ENCODE peak calls at places on chromosomes 2 and 18, in seven cellular contexts. Q is neuronal stem cell, C is H1, A is trophoblast cell, S is H9, M is IMR-90, I is mesenchymal stem cell. J is an unnamed sample.
A peak's percentile ranks its signal among the peaks of the same experiment; 100 is the strongest.

GRCh38 chr18:5891361-5892215 is 3.7 kb downstream of the TMEM200C start:
- DNase-seq in S (peak; percentile 43), M (no peak), Q (no peak), C (no peak), A (no peak), I (no peak), J (no peak)

GRCh38 chr2:62383843-62384242 is 122.2 kb downstream of the TMEM17 start:
- DNase-seq in Q (no peak), S (no peak), M (peak; percentile 20), C (no peak), I (no peak), A (peak; percentile 4), J (no peak)

GRCh38 chr2:5070257-5070656 is 621.9 kb upstream of the SOX11 start:
- DNase-seq in S (no peak), I (no peak), C (no peak), Q (no peak), A (peak; percentile 58), M (no peak), J (peak; percentile 78)

GRCh38 chr2:215439404-215439803 is 3.5 kb upstream of the FN1 start:
- DNase-seq in I (no peak), M (no peak), S (no peak), C (no peak), A (peak; percentile 33), Q (no peak), J (no peak)

GRCh38 chr2:165572155-165572554 is 102.7 kb downstream of the CSRNP3 start:
- DNase-seq in C (no peak), Q (no peak), M (no peak), S (no peak), A (no peak), I (no peak), J (no peak)

GRCh38 chr2:172811027-172811426 is 75.4 kb downstream of the RAPGEF4 start:
- DNase-seq in M (peak; percentile 43), C (no peak), I (no peak), A (no peak), Q (no peak), S (no peak), J (no peak)

GRCh38 chr2:37523861-37524362 is 147.5 kb downstream of the CDC42EP3 start:
- DNase-seq in M (peak; percentile 82), A (no peak), C (no peak), Q (no peak), I (peak; percentile 69), S (no peak), J (no peak)

GRCh38 chr2:44716131-44716530 is 225.4 kb upstream of the SIX3 start:
- DNase-seq in Q (no peak), A (no peak), I (no peak), C (no peak), S (no peak), M (no peak), J (no peak)

GRCh38 chr2:165624139-165624803 is 154.8 kb downstream of the CSRNP3 start:
- DNase-seq in A (no peak), M (no peak), Q (no peak), I (no peak), S (no peak), C (no peak), J (no peak)

GRCh38 chr2:164495491-164496223 is 125.6 kb downstream of the GRB14 start:
- DNase-seq in I (peak; percentile 65), A (peak; percentile 72), Q (peak; percentile 63), C (no peak), M (peak; percentile 43), S (no peak), J (peak; percentile 79)

GRCh38 chr18:39840406-39840805 is 2114.6 kb upstream of the PIK3C3 start:
- DNase-seq in I (peak; percentile 69), A (peak; percentile 90), S (no peak), M (peak; percentile 49), C (no peak), Q (no peak), J (no peak)

GRCh38 chr2:43047187-43047780 is 179.1 kb downstream of the ZFP36L2 start:
- DNase-seq in S (no peak), I (no peak), A (no peak), C (no peak), M (no peak), Q (no peak), J (no peak)

GRCh38 chr2:109528811-109529501 is 84.8 kb downstream of the SEPTIN10 start:
- DNase-seq in C (no peak), A (peak; percentile 93), M (no peak), S (peak; percentile 17), I (no peak), Q (no peak), J (no peak)

GRCh38 chr2:2574401-2575184 is 243.5 kb upstream of the MYT1L start:
- DNase-seq in I (no peak), Q (no peak), A (no peak), C (no peak), S (no peak), M (no peak), J (no peak)

GRCh38 chr2:33122726-33123125 is 176.0 kb downstream of the LTBP1 start:
- DNase-seq in C (no peak), Q (no peak), M (no peak), S (no peak), I (no peak), A (peak; percentile 24), J (no peak)

GRCh38 chr2:39902103-39902502 is 123.0 kb upstream of the THUMPD2 start:
- DNase-seq in Q (no peak), C (no peak), S (no peak), A (peak; percentile 1), M (peak; percentile 85), I (peak; percentile 64), J (no peak)

GRCh38 chr2:62774555-62775366 is 69.2 kb downstream of the EHBP1 start:
- DNase-seq in S (no peak), C (no peak), M (peak; percentile 63), Q (peak; percentile 21), A (peak; percentile 80), I (peak; percentile 65), J (peak; percentile 29)

GRCh38 chr18:65477450-65477849 is 273.4 kb upstream of the CDH7 start:
- DNase-seq in M (no peak), S (no peak), A (no peak), I (no peak), Q (no peak), C (no peak), J (no peak)

GRCh38 chr18:31617029-31617717 is 25.5 kb downstream of the TTR start:
- DNase-seq in S (no peak), M (no peak), Q (no peak), C (no peak), I (no peak), A (no peak), J (no peak)

GRCh38 chr18:78607221-78607620 is 372.4 kb upstream of the SALL3 start:
- DNase-seq in Q (no peak), M (no peak), S (peak; percentile 14), C (no peak), A (no peak), I (no peak), J (no peak)

DNA sequence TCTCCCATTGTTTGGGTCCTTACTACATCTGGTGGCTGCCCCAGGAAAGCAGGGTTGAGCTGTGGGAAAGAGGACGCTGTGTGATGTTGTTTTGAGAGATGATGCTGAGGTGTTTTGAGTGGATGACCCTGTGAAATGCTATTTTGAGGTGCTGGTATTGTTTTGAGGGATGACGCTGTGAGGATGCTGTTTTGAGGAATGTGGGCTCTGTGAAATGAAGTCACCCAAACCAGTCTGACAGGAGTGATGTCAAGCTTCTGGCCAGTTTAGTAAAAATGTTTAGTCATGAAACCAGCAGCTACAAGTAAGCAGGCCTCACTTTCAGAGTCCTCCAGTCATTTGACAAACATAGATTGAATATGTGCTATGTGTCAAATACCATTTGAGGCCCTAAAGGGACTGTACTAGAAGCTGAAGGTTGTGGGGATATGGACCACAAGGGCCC is 16.1 kb upstream of the PUM2 start:
- DNase-seq in I (no peak), Q (no peak), A (peak; percentile 67), M (peak; percentile 63), C (no peak), S (no peak), J (no peak)
- H3K4ac ChIP-seq in I (no peak overlapping the region), Q (no peak overlapping the region), A (no peak overlapping the region), M (no peak overlapping the region), C (no peak overlapping the region), S (no peak overlapping the region), J (no peak overlapping the region)

DNA sequence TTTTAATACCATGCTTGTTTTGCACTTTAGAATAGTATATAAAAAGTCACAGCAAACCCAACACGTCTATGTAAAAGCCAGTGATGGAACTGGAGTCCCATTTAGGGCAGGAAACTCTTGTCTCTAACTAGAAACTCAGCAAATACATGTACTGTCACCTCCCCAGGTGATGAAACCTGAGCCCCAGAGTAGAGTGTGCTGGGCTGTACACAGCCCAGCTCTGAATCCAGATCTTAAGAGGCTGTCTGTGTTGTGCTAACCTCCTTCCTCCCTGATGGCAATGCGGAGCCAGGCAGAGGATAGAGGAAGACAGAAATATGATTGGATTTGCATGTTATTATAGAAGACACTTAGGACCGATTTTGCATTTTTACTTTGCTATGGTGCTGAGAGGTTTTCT is 317.5 kb upstream of the TRIB2 start:
- DNase-seq in I (no peak), S (no peak), Q (no peak), M (no peak), C (no peak), A (no peak), J (no peak)
- H3K4ac ChIP-seq in I (peak overlapping the region; percentile 71), S (no peak overlapping the region), Q (no peak overlapping the region), M (no peak overlapping the region), C (no peak overlapping the region), A (no peak overlapping the region), J (no peak overlapping the region)

DNA sequence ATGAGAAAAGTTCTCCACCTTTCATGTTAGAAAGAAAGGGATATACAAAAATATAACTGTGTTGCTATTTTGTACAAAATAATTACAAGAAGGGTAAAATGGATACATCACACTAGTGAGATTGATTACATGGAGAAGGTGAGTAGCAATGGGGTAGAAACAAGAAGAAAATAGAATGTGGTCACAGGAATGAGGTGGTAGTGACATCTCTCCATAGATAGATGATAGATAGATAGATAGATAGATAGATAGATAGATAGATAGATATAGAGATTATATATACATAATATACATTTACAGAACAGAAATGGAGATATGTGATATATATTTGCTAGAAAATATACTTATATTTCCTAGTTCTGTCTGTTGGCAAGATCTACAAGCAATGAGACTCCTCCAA is 95.3 kb upstream of the RGPD4 start:
- DNase-seq in Q (no peak), A (no peak), I (no peak), M (no peak), C (no peak), S (no peak), J (no peak)
- H3K4ac ChIP-seq in Q (no peak overlapping the region), A (no peak overlapping the region), I (no peak overlapping the region), M (no peak overlapping the region), C (no peak overlapping the region), S (no peak overlapping the region), J (no peak overlapping the region)

GRCh38 chr18:48875942-48876511 is 74.7 kb downstream of the SMAD7 start:
- DNase-seq in Q (no peak), M (no peak), I (peak; percentile 46), A (peak; percentile 19), C (no peak), S (peak; percentile 72), J (peak; percentile 85)

GRCh38 chr18:48875314-48875941 is 75.3 kb downstream of the SMAD7 start:
- DNase-seq in A (no peak), Q (no peak), I (no peak), M (no peak), S (no peak), C (no peak), J (no peak)

GRCh38 chr18:48874701-48875162 is 76.0 kb downstream of the SMAD7 start:
- DNase-seq in C (no peak), A (no peak), M (no peak), S (no peak), I (no peak), Q (no peak), J (no peak)

GRCh38 chr18:48877941-48878340 is 72.8 kb downstream of the SMAD7 start:
- DNase-seq in C (no peak), I (no peak), A (no peak), Q (no peak), S (no peak), M (no peak), J (no peak)

GRCh38 chr18:48876590-48876989 is 74.2 kb downstream of the SMAD7 start:
- DNase-seq in Q (no peak), A (no peak), M (no peak), C (no peak), S (no peak), I (no peak), J (no peak)
- H3K4ac ChIP-seq in Q (no peak overlapping the region), A (peak overlapping the region; percentile 60), M (no peak overlapping the region), C (no peak overlapping the region), S (no peak overlapping the region), I (no peak overlapping the region), J (no peak overlapping the region)

J was measured in mesendoderm.